ENCODE peak calls at places on chromosomes 13 and 19, in eight cellular contexts. One of them, this sample, is unnamed. For H3K9me3 and H3K4me1, the result is how much of the 10 kb centered on the place peaks cover.

GRCh38 chr19:20969498-20969897 is 46.4 kb downstream of the ZNF85 start:
- DNase-seq in mammary epithelial cell: peak
- DNase-seq in neuronal stem cell: no peak
- DNase-seq in MM.1S: no peak
- DNase-seq in colonic mucosa: no peak
- DNase-seq in mucosa of descending colon: no peak
- DNase-seq in heart left ventricle: no peak
- DNase-seq in CD8-positive, alpha-beta memory T cell: no peak
- DNase-seq in this sample: no peak

GRCh38 chr19:38445362-38445761 is 11.9 kb downstream of the RYR1 start:
- DNase-seq in mammary epithelial cell: no peak
- DNase-seq in neuronal stem cell: no peak
- DNase-seq in MM.1S: no peak
- DNase-seq in colonic mucosa: no peak
- DNase-seq in mucosa of descending colon: no peak
- DNase-seq in heart left ventricle: no peak
- DNase-seq in CD8-positive, alpha-beta memory T cell: no peak
- DNase-seq in this sample: no peak

GRCh38 chr13:77511552-77511951 is 24.0 kb upstream of the SCEL start:
- DNase-seq in mammary epithelial cell: no peak
- DNase-seq in neuronal stem cell: no peak
- DNase-seq in MM.1S: no peak
- DNase-seq in colonic mucosa: no peak
- DNase-seq in mucosa of descending colon: no peak
- DNase-seq in heart left ventricle: no peak
- DNase-seq in CD8-positive, alpha-beta memory T cell: no peak
- DNase-seq in this sample: no peak

GRCh38 chr19:1287622-1288527 is 2.2 kb downstream of the EFNA2 start:
- DNase-seq in mammary epithelial cell: no peak
- DNase-seq in neuronal stem cell: no peak
- DNase-seq in MM.1S: no peak
- DNase-seq in colonic mucosa: no peak
- DNase-seq in mucosa of descending colon: peak
- DNase-seq in heart left ventricle: no peak
- DNase-seq in CD8-positive, alpha-beta memory T cell: no peak
- DNase-seq in this sample: no peak

GRCh38 chr13:46541210-46541609 is 11.8 kb upstream of the LRCH1 start:
- DNase-seq in mammary epithelial cell: no peak
- DNase-seq in neuronal stem cell: no peak
- DNase-seq in MM.1S: no peak
- DNase-seq in colonic mucosa: no peak
- DNase-seq in mucosa of descending colon: no peak
- DNase-seq in heart left ventricle: no peak
- DNase-seq in CD8-positive, alpha-beta memory T cell: no peak
- DNase-seq in this sample: no peak

GRCh38 chr19:46714523-46715106 is 2.3 kb downstream of the PRKD2 start:
- DNase-seq in mammary epithelial cell: no peak
- DNase-seq in neuronal stem cell: no peak
- DNase-seq in MM.1S: peak
- DNase-seq in colonic mucosa: no peak
- DNase-seq in mucosa of descending colon: no peak
- DNase-seq in heart left ventricle: no peak
- DNase-seq in CD8-positive, alpha-beta memory T cell: peak
- DNase-seq in this sample: no peak

GRCh38 chr19:44553478-44554171 is 24.1 kb upstream of the CEACAM20 start:
- DNase-seq in mammary epithelial cell: peak
- DNase-seq in neuronal stem cell: no peak
- DNase-seq in MM.1S: no peak
- DNase-seq in colonic mucosa: no peak
- DNase-seq in mucosa of descending colon: no peak
- DNase-seq in heart left ventricle: no peak
- DNase-seq in CD8-positive, alpha-beta memory T cell: no peak
- DNase-seq in this sample: peak

GRCh38 chr13:110685305-110685704 is 20.6 kb downstream of the CARS2 start:
- DNase-seq in mammary epithelial cell: no peak
- DNase-seq in neuronal stem cell: no peak
- DNase-seq in MM.1S: no peak
- DNase-seq in colonic mucosa: no peak
- DNase-seq in mucosa of descending colon: no peak
- DNase-seq in heart left ventricle: no peak
- DNase-seq in CD8-positive, alpha-beta memory T cell: no peak
- DNase-seq in this sample: peak

GRCh38 chr13:97946951-97947588 is 6.4 kb upstream of the IPO5 start:
- DNase-seq in mammary epithelial cell: peak
- DNase-seq in neuronal stem cell: no peak
- DNase-seq in MM.1S: no peak
- DNase-seq in colonic mucosa: no peak
- DNase-seq in mucosa of descending colon: no peak
- DNase-seq in heart left ventricle: no peak
- DNase-seq in CD8-positive, alpha-beta memory T cell: no peak
- DNase-seq in this sample: no peak

GRCh38 chr13:67134322-67135129 is 95.6 kb downstream of the PCDH9 start:
- DNase-seq in mammary epithelial cell: no peak
- DNase-seq in neuronal stem cell: no peak
- DNase-seq in MM.1S: no peak
- DNase-seq in colonic mucosa: no peak
- DNase-seq in mucosa of descending colon: no peak
- DNase-seq in heart left ventricle: no peak
- DNase-seq in CD8-positive, alpha-beta memory T cell: no peak
- DNase-seq in this sample: no peak

GRCh38 chr13:107185889-107186288 is 618.0 kb upstream of the ARGLU1 start:
- DNase-seq in mammary epithelial cell: no peak
- DNase-seq in neuronal stem cell: no peak
- DNase-seq in MM.1S: no peak
- DNase-seq in colonic mucosa: no peak
- DNase-seq in mucosa of descending colon: no peak
- DNase-seq in heart left ventricle: no peak
- DNase-seq in CD8-positive, alpha-beta memory T cell: no peak
- DNase-seq in this sample: no peak

GRCh38 chr19:2552859-2553258 is 76.9 kb downstream of the GADD45B start:
- DNase-seq in mammary epithelial cell: no peak
- DNase-seq in neuronal stem cell: no peak
- DNase-seq in MM.1S: peak
- DNase-seq in colonic mucosa: no peak
- DNase-seq in mucosa of descending colon: no peak
- DNase-seq in heart left ventricle: no peak
- DNase-seq in CD8-positive, alpha-beta memory T cell: peak
- DNase-seq in this sample: peak

GRCh38 chr19:2556221-2557092 is 80.5 kb downstream of the GADD45B start:
- DNase-seq in mammary epithelial cell: no peak
- DNase-seq in neuronal stem cell: no peak
- DNase-seq in MM.1S: no peak
- DNase-seq in colonic mucosa: no peak
- DNase-seq in mucosa of descending colon: peak
- DNase-seq in heart left ventricle: no peak
- DNase-seq in CD8-positive, alpha-beta memory T cell: no peak
- DNase-seq in this sample: no peak

GRCh38 chr19:2553510-2553909 is 77.6 kb downstream of the GADD45B start:
- DNase-seq in mammary epithelial cell: no peak
- DNase-seq in neuronal stem cell: no peak
- DNase-seq in MM.1S: no peak
- DNase-seq in colonic mucosa: no peak
- DNase-seq in mucosa of descending colon: no peak
- DNase-seq in heart left ventricle: no peak
- DNase-seq in CD8-positive, alpha-beta memory T cell: no peak
- DNase-seq in this sample: no peak

GRCh38 chr19:2555422-2556220 is 79.7 kb downstream of the GADD45B start:
- DNase-seq in mammary epithelial cell: no peak
- DNase-seq in neuronal stem cell: no peak
- DNase-seq in MM.1S: no peak
- DNase-seq in colonic mucosa: no peak
- DNase-seq in mucosa of descending colon: no peak
- DNase-seq in heart left ventricle: no peak
- DNase-seq in CD8-positive, alpha-beta memory T cell: no peak
- DNase-seq in this sample: no peak

GRCh38 chr19:2554856-2555255 is 78.9 kb downstream of the GADD45B start:
- DNase-seq in mammary epithelial cell: no peak
- DNase-seq in neuronal stem cell: no peak
- DNase-seq in MM.1S: no peak
- DNase-seq in colonic mucosa: no peak
- DNase-seq in mucosa of descending colon: no peak
- DNase-seq in heart left ventricle: no peak
- DNase-seq in CD8-positive, alpha-beta memory T cell: no peak
- DNase-seq in this sample: no peak
- H3K9me3 ChIP-seq in mammary epithelial cell: under half
- H3K9me3 ChIP-seq in neuronal stem cell: under half
- H3K9me3 ChIP-seq in MM.1S: under half
- H3K9me3 ChIP-seq in colonic mucosa: under half
- H3K9me3 ChIP-seq in mucosa of descending colon: under half
- H3K9me3 ChIP-seq in heart left ventricle: under half
- H3K9me3 ChIP-seq in CD8-positive, alpha-beta memory T cell: under half
- H3K9me3 ChIP-seq in this sample: under half

GRCh38 chr13:53015044-53015443 is 13.6 kb upstream of the OLFM4 start:
- DNase-seq in mammary epithelial cell: no peak
- DNase-seq in neuronal stem cell: no peak
- DNase-seq in MM.1S: no peak
- DNase-seq in colonic mucosa: peak
- DNase-seq in mucosa of descending colon: no peak
- DNase-seq in heart left ventricle: no peak
- DNase-seq in CD8-positive, alpha-beta memory T cell: no peak
- DNase-seq in this sample: peak

GRCh38 chr13:53018690-53019647 is 9.6 kb upstream of the OLFM4 start:
- DNase-seq in mammary epithelial cell: no peak
- DNase-seq in neuronal stem cell: no peak
- DNase-seq in MM.1S: no peak
- DNase-seq in colonic mucosa: no peak
- DNase-seq in mucosa of descending colon: no peak
- DNase-seq in heart left ventricle: no peak
- DNase-seq in CD8-positive, alpha-beta memory T cell: no peak
- DNase-seq in this sample: peak

GRCh38 chr13:53017433-53017970 is 11.1 kb upstream of the OLFM4 start:
- DNase-seq in mammary epithelial cell: no peak
- DNase-seq in neuronal stem cell: no peak
- DNase-seq in MM.1S: no peak
- DNase-seq in colonic mucosa: no peak
- DNase-seq in mucosa of descending colon: no peak
- DNase-seq in heart left ventricle: no peak
- DNase-seq in CD8-positive, alpha-beta memory T cell: no peak
- DNase-seq in this sample: no peak

GRCh38 chr13:53013113-53013512 is 15.5 kb upstream of the OLFM4 start:
- DNase-seq in mammary epithelial cell: no peak
- DNase-seq in neuronal stem cell: no peak
- DNase-seq in MM.1S: no peak
- DNase-seq in colonic mucosa: no peak
- DNase-seq in mucosa of descending colon: no peak
- DNase-seq in heart left ventricle: no peak
- DNase-seq in CD8-positive, alpha-beta memory T cell: no peak
- DNase-seq in this sample: no peak

GRCh38 chr13:53015971-53016370 is 12.6 kb upstream of the OLFM4 start:
- DNase-seq in mammary epithelial cell: no peak
- DNase-seq in neuronal stem cell: no peak
- DNase-seq in MM.1S: no peak
- DNase-seq in colonic mucosa: no peak
- DNase-seq in mucosa of descending colon: no peak
- DNase-seq in heart left ventricle: no peak
- DNase-seq in CD8-positive, alpha-beta memory T cell: no peak
- DNase-seq in this sample: no peak
- H3K4me1 ChIP-seq in mammary epithelial cell: under half
- H3K4me1 ChIP-seq in neuronal stem cell: under half
- H3K4me1 ChIP-seq in MM.1S: under half
- H3K4me1 ChIP-seq in colonic mucosa: under half
- H3K4me1 ChIP-seq in mucosa of descending colon: under half
- H3K4me1 ChIP-seq in heart left ventricle: under half
- H3K4me1 ChIP-seq in CD8-positive, alpha-beta memory T cell: under half
- H3K4me1 ChIP-seq in this sample: under half

GRCh38 chr19:23304238-23304637 is 54.0 kb upstream of the ZNF724 start:
- DNase-seq in mammary epithelial cell: no peak
- DNase-seq in neuronal stem cell: no peak
- DNase-seq in MM.1S: no peak
- DNase-seq in colonic mucosa: no peak
- DNase-seq in mucosa of descending colon: no peak
- DNase-seq in heart left ventricle: no peak
- DNase-seq in CD8-positive, alpha-beta memory T cell: no peak
- DNase-seq in this sample: no peak
- H3K9me3 ChIP-seq in mammary epithelial cell: under half
- H3K9me3 ChIP-seq in neuronal stem cell: under half
- H3K9me3 ChIP-seq in MM.1S: under half
- H3K9me3 ChIP-seq in colonic mucosa: under half
- H3K9me3 ChIP-seq in mucosa of descending colon: under half
- H3K9me3 ChIP-seq in heart left ventricle: under half
- H3K9me3 ChIP-seq in CD8-positive, alpha-beta memory T cell: under half
- H3K9me3 ChIP-seq in this sample: under half

DNA sequence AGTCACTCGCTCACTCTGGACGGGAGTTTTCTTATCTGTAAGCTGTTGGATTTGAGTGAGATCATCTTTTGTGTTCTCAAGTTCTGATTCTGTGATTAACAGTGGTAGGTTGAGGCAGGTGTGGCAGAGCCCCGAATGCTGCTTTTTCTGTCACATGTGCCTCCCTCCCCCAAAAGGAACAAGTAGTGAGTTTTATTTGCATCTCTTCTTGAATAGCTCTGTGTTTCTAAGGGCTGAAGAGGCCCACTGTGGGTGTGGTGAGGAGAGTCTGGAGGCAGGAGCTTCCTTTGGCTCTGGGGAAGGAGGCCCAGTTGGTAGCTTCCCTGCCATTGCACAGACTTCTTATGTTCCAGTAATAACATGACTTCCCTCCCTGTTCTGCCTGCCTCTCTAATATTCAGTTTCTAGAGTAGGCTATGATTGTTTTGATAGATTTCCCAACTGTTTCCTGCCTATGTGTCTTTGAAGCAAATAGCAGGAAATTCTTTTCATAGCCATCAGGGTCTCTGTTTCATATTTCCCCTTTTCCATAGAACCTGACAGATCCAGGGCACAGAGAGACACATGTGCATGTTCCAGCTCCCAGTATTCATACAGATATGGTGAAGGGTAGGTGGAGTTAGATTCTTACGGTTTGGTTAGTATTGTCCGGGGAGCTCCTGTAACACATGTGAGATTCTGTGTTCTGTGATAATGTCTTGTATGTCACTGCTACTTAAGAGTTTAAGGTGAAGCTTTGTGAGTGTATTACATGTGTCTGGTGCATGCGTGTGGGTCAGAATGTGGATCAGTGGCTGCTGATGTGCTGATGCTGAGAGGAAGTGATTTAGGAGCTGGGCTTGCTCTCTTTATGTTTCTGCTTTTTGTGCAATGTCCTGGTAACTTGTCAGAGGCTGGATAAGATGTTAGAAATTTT is 24.0 kb upstream of the CXCL17 start:
- DNase-seq in mammary epithelial cell: no peak
- DNase-seq in neuronal stem cell: no peak
- DNase-seq in MM.1S: no peak
- DNase-seq in colonic mucosa: no peak
- DNase-seq in mucosa of descending colon: no peak
- DNase-seq in heart left ventricle: no peak
- DNase-seq in CD8-positive, alpha-beta memory T cell: no peak
- DNase-seq in this sample: no peak
- H3K4me1 ChIP-seq in mammary epithelial cell: under half
- H3K4me1 ChIP-seq in neuronal stem cell: under half
- H3K4me1 ChIP-seq in MM.1S: under half
- H3K4me1 ChIP-seq in colonic mucosa: under half
- H3K4me1 ChIP-seq in mucosa of descending colon: under half
- H3K4me1 ChIP-seq in heart left ventricle: under half
- H3K4me1 ChIP-seq in CD8-positive, alpha-beta memory T cell: under half
- H3K4me1 ChIP-seq in this sample: under half

This sample was measured in small intestine.